ENCODE peak calls at places on chromosomes 2 and 18, in seven cellular contexts. S is Calu3, H is heart right ventricle, F is iPS-NIHi11, M is HTR-8/SVneo, X is A549, J is AML-193. Y is an unnamed sample.

GRCh38 chr18:26471027-26471426 is 77.3 kb downstream of the KCTD1 start:
- DNase-seq in S (peak), H (no peak), F (no peak), M (no peak), X (no peak), J (no peak), Y (no peak)

GRCh38 chr2:235106874-235107639 is 155.2 kb downstream of the SH3BP4 start:
- DNase-seq in S (peak), H (peak), F (peak), M (peak), X (peak), J (no peak), Y (peak)

GRCh38 chr18:26568513-26568912 is 20.2 kb upstream of the KCTD1 start:
- DNase-seq in S (no peak), H (no peak), F (no peak), M (no peak), X (no peak), J (no peak), Y (no peak)

GRCh38 chr2:175167076-175167791 is 769 bp downstream of the ATF2 start:
- DNase-seq in S (peak), H (peak), F (peak), M (peak), X (peak), J (no peak), Y (peak)

GRCh38 chr18:9822587-9822986 is 63.2 kb upstream of the TXNDC2 start:
- DNase-seq in S (no peak), H (no peak), F (no peak), M (no peak), X (no peak), J (no peak), Y (no peak)

GRCh38 chr18:49028091-49028490 is 77.3 kb upstream of the SMAD7 start:
- DNase-seq in S (no peak), H (no peak), F (no peak), M (no peak), X (no peak), J (no peak), Y (no peak)

GRCh38 chr2:219215871-219216536 is 2.8 kb downstream of the ABCB6 start:
- DNase-seq in S (no peak), H (no peak), F (no peak), M (no peak), X (no peak), J (no peak), Y (no peak)

GRCh38 chr2:177326591-177326990 is 62.1 kb upstream of the NFE2L2 start:
- DNase-seq in S (no peak), H (no peak), F (no peak), M (no peak), X (no peak), J (no peak), Y (no peak)

GRCh38 chr2:79876430-79876829 is 363.6 kb downstream of the CTNNA2 start:
- DNase-seq in S (no peak), H (no peak), F (peak), M (peak), X (no peak), J (peak), Y (peak)

GRCh38 chr2:48845719-48846118 is 90.2 kb upstream of the LHCGR start:
- DNase-seq in S (no peak), H (no peak), F (no peak), M (no peak), X (no peak), J (no peak), Y (no peak)

GRCh38 chr18:48300463-48300961 is 108.7 kb downstream of the ZBTB7C start:
- DNase-seq in S (no peak), H (no peak), F (peak), M (no peak), X (no peak), J (peak), Y (no peak)

GRCh38 chr18:30623401-30624065 is 419.0 kb downstream of the DSC3 start:
- DNase-seq in S (no peak), H (no peak), F (no peak), M (peak), X (no peak), J (no peak), Y (no peak)

GRCh38 chr2:43223412-43224040 is 2.9 kb downstream of the ZFP36L2 start:
- DNase-seq in S (no peak), H (no peak), F (no peak), M (no peak), X (no peak), J (peak), Y (no peak)

GRCh38 chr2:230447455-230448451 is 31.8 kb downstream of the SP100 start:
- DNase-seq in S (no peak), H (no peak), F (no peak), M (no peak), X (no peak), J (no peak), Y (no peak)

GRCh38 chr2:60335533-60336237 is 217.8 kb downstream of the BCL11A start:
- DNase-seq in S (no peak), H (no peak), F (no peak), M (no peak), X (no peak), J (no peak), Y (peak)

GRCh38 chr18:79740741-79741700 is 56.7 kb upstream of the KCNG2 start:
- DNase-seq in S (no peak), H (no peak), F (no peak), M (no peak), X (no peak), J (no peak), Y (no peak)